ENCODE peak calls at places on chromosome 10, in five cellular contexts. A is H1, R is astrocyte, Q is HCT116, Z is mesenchymal stem cell. S is an unnamed sample.

GRCh38 chr10:69375307-69376151 is 41.2 kb downstream of the TACR2 start:
- DNase-seq in A (peak; percentile 39), R (no peak), Q (no peak), Z (no peak), S (no peak)

GRCh38 chr10:73758704-73759511 is 14.7 kb downstream of the SEC24C start:
- DNase-seq in A (no peak), R (no peak), Q (no peak), Z (peak; percentile 15), S (no peak)

GRCh38 chr10:16891375-16892313 is 74.4 kb upstream of the RSU1 start:
- DNase-seq in A (peak; percentile 43), R (peak; percentile 81), Q (peak; percentile 92), Z (peak; percentile 82), S (peak; percentile 65)

GRCh38 chr10:110399163-110400094 is 94.7 kb upstream of the SMNDC1 start:
- DNase-seq in A (no peak), R (peak; percentile 99), Q (peak; percentile 95), Z (peak; percentile 91), S (peak; percentile 88)

GRCh38 chr10:103757531-103758293 is 97.7 kb downstream of the SH3PXD2A start:
- DNase-seq in A (no peak), R (peak; percentile 76), Q (no peak), Z (peak; percentile 95), S (no peak)

GRCh38 chr10:97542169-97543024 is 30.2 kb upstream of the ANKRD2 start:
- DNase-seq in A (no peak), R (peak; percentile 97), Q (peak; percentile 82), Z (peak; percentile 97), S (peak; percentile 81)

GRCh38 chr10:79229830-79230562 is 117.3 kb upstream of the PPIF start:
- DNase-seq in A (no peak), R (no peak), Q (no peak), Z (peak; percentile 50), S (no peak)

GRCh38 chr10:104054430-104054829 is 31.2 kb downstream of the COL17A1 start:
- DNase-seq in A (no peak), R (peak; percentile 73), Q (no peak), Z (no peak), S (peak; percentile 58)

GRCh38 chr10:22850541-22850940 is 77.3 kb upstream of the ARMC3 start:
- DNase-seq in A (no peak), R (peak; percentile 46), Q (no peak), Z (no peak), S (no peak)

GRCh38 chr10:129888784-129889616 is 75.1 kb downstream of the EBF3 start:
- DNase-seq in A (peak; percentile 65), R (no peak), Q (no peak), Z (peak; percentile 44), S (no peak)

GRCh38 chr10:18195060-18195799 is 55.0 kb downstream of the CACNB2 start:
- DNase-seq in A (no peak), R (peak; percentile 53), Q (no peak), Z (peak; percentile 39), S (no peak)

GRCh38 chr10:15571570-15571969 is 148.2 kb downstream of the ITGA8 start:
- DNase-seq in A (no peak), R (peak; percentile 36), Q (no peak), Z (peak; percentile 68), S (no peak)

GRCh38 chr10:122780391-122780790 is 65.3 kb downstream of the CUZD1 start:
- DNase-seq in A (peak; percentile 31), R (peak; percentile 9), Q (no peak), Z (no peak), S (no peak)

GRCh38 chr10:51879238-51879637 is 179.8 kb upstream of the CSTF2T start:
- DNase-seq in A (no peak), R (peak; percentile 98), Q (no peak), Z (peak; percentile 100), S (peak; percentile 97)

GRCh38 chr10:85976267-85976793 is 390.3 kb downstream of the GRID1 start:
- DNase-seq in A (no peak), R (no peak), Q (no peak), Z (no peak), S (no peak)

GRCh38 chr10:69645296-69645665 is 15.2 kb downstream of the FAM241B start:
- DNase-seq in A (no peak), R (no peak), Q (no peak), Z (no peak), S (no peak)

GRCh38 chr10:10870523-10871241 is 147.0 kb upstream of the CELF2 start:
- DNase-seq in A (no peak), R (no peak), Q (no peak), Z (peak; percentile 50), S (no peak)

GRCh38 chr10:37680716-37681616 is 176.4 kb downstream of the ZNF248 start:
- DNase-seq in A (no peak), R (no peak), Q (no peak), Z (no peak), S (no peak)

GRCh38 chr10:77037735-77038411 is 599.7 kb downstream of the KCNMA1 start:
- DNase-seq in A (no peak), R (no peak), Q (no peak), Z (no peak), S (no peak)

GRCh38 chr10:113436836-113437235 is 116.0 kb upstream of the HABP2 start:
- DNase-seq in A (no peak), R (no peak), Q (no peak), Z (no peak), S (no peak)

GRCh38 chr10:3782099-3782455 is 2.9 kb downstream of the KLF6 start:
- DNase-seq in A (no peak), R (no peak), Q (no peak), Z (no peak), S (no peak)

GRCh38 chr10:73099141-73099540 is 2.5 kb upstream of the P4HA1 start:
- DNase-seq in A (no peak), R (no peak), Q (no peak), Z (no peak), S (no peak)

GRCh38 chr10:31401287-31401686 is 82.3 kb downstream of the ZEB1 start:
- DNase-seq in A (no peak), R (no peak), Q (no peak), Z (no peak), S (no peak)

GRCh38 chr10:76882245-76882644 is 755.4 kb downstream of the KCNMA1 start:
- DNase-seq in A (no peak), R (no peak), Q (no peak), Z (no peak), S (no peak)

GRCh38 chr10:99525897-99526296 is 6.8 kb upstream of the NKX2-3 start:
- DNase-seq in A (no peak), R (no peak), Q (no peak), Z (peak; percentile 30), S (no peak)
- H3K27me3 ChIP-seq in A (peaks cover 87% of the 10 kb centered on the region), R (peaks cover 98% of the 10 kb centered on the region), Q (peaks cover 9% of the 10 kb centered on the region), Z (peaks cover 98% of the 10 kb centered on the region), S (peaks cover 100% of the 10 kb centered on the region)

GRCh38 chr10:62037166-62037831 is 135.8 kb downstream of the ARID5B start:
- DNase-seq in A (no peak), R (peak; percentile 81), Q (no peak), Z (peak; percentile 77), S (no peak)

GRCh38 chr10:62037890-62038608 is 136.6 kb downstream of the ARID5B start:
- DNase-seq in A (no peak), R (no peak), Q (no peak), Z (no peak), S (no peak)

GRCh38 chr10:62036186-62037081 is 134.9 kb downstream of the ARID5B start:
- DNase-seq in A (no peak), R (peak; percentile 66), Q (no peak), Z (peak; percentile 37), S (no peak)

GRCh38 chr10:62040896-62041295 is 139.4 kb downstream of the ARID5B start:
- DNase-seq in A (no peak), R (no peak), Q (no peak), Z (no peak), S (no peak)

DNA sequence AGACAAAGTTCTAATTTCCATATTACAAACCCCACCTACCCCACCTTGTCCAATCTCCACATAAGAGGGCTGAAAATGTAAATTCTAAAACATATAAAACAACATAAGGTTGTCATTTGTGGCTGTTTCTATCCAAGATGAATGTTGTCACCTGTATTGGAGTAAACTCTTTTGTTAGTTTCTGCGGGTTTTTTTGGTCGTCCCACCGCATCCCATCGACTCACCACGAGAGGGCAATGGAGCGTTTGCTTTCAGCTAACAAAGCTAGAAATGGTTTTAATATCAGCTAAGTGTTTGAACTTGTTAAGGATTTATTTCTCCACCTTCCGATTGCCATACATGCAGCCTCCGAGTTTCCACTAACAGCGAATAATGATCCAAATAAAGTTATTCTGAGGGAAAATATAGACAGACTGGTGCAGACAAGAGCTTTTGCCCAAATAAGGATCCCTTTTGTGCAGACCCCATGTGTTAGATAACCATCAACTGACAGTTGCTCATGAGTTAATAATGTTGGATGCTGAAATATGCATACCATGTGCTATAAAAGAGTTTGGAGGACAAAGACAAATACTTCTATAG is 137.2 kb downstream of the ARID5B start:
- DNase-seq in A (no peak), R (peak; percentile 74), Q (peak; percentile 38), Z (peak; percentile 79), S (no peak)
- H3K9ac ChIP-seq in A (no peak overlapping the region), R (peak overlapping the region; percentile 42), Q (no peak overlapping the region), Z (peak overlapping the region; percentile 83), S (peak overlapping the region; percentile 20)

GRCh38 chr10:71795248-71795647 is 21.9 kb upstream of the VSIR start:
- DNase-seq in A (no peak), R (peak; percentile 12), Q (no peak), Z (peak; percentile 45), S (no peak)

GRCh38 chr10:71797533-71798307 is 24.4 kb upstream of the VSIR start:
- DNase-seq in A (no peak), R (no peak), Q (no peak), Z (no peak), S (no peak)

GRCh38 chr10:71798308-71798624 is 24.9 kb upstream of the VSIR start:
- DNase-seq in A (no peak), R (no peak), Q (no peak), Z (no peak), S (no peak)

GRCh38 chr10:71799112-71799511 is 25.8 kb upstream of the VSIR start:
- DNase-seq in A (no peak), R (no peak), Q (no peak), Z (no peak), S (no peak)

GRCh38 chr10:71796749-71797405 is 23.6 kb upstream of the VSIR start:
- DNase-seq in A (no peak), R (no peak), Q (no peak), Z (no peak), S (no peak)
- H3K27ac ChIP-seq in A (no peak overlapping the region), R (no peak overlapping the region), Q (no peak overlapping the region), Z (no peak overlapping the region), S (no peak overlapping the region)

DNA sequence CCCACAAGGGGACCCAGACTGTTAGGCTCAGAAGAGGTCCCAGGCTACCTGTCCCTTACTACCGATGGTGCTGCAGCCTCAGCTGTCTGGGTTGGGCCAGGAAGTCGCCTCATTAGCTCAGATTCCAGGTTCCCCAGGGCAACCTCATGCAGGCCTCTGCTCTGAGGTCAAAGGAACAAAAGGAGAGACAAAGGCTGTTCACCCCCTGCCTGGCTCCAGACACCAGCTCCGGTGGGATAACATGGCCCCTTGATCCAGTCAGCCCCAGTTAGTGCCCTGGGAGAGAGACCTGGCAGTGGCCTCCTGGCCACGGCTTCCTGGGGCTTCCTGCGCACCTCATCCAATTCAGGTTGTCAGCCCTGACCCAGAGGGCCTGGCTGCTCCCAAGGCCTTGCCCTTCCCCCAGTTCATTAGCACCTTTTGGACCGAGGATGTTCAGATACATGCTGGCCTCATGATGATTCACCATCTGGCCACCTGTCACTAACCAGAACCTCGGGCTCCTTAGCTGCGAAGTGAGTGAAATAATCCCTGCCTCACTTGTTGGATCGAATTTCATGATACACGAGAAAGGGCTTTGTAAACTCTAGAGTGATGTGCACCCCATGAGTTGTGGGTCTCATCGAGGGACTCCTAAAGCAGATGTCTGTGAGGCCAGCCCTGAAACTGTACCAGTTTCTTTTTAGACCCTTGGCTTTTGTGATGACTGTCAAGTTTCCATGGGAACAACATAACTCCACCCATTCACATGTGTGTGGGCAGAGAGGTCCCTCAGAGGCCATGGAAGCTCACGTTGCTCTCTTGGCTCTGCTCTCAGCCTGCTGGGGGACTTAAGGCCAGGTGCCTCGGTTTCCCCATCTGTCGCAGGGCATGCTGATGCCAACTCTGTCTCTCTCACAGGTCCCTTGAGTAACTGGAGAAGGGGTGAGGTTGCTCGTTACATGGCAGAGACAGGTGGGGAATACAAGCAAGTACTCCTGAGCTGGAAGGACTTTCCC is 79.5 kb upstream of the PCBD1 start:
- DNase-seq in A (no peak), R (peak; percentile 39), Q (no peak), Z (peak; percentile 20), S (no peak)
- H3K27me3 ChIP-seq in A (no peaks in the 10 kb centered on the region), R (peaks cover 16% of the 10 kb centered on the region), Q (peaks cover 12% of the 10 kb centered on the region), Z (peaks cover 42% of the 10 kb centered on the region), S (peaks cover 11% of the 10 kb centered on the region)

S was measured in keratinocyte.